ENCODE peak calls at places on chromosomes 13 and 19, in seven cellular contexts. U is uterus; X is RWPE1; Z is amniotic stem cell; A is GM18507; R is C1 segment of cervical spinal cord; P is stimulated activated CD4-positive, alpha-beta T cell treated with anti-CD3 and anti-CD28 coated beads, Interleukin-2, amount 100 ng/mL, for 48 hours. L is an unnamed sample.

GRCh38 chr19:51727349-51727880 is 3.6 kb upstream of the HAS1 start:
- DNase-seq in U (no peak), P (no peak), X (peak), R (no peak), A (no peak), Z (no peak), L (no peak)

GRCh38 chr13:50198508-50198907 is 183.3 kb downstream of the KCNRG start:
- DNase-seq in R (no peak), Z (no peak), U (no peak), A (no peak), X (peak), P (no peak), L (no peak)

GRCh38 chr19:19595171-19595701 is 23.3 kb downstream of the PBX4 start:
- DNase-seq in Z (no peak), P (no peak), R (no peak), U (no peak), X (no peak), A (no peak), L (no peak)

GRCh38 chr13:99834246-99834645 is 137.3 kb downstream of the ZIC5 start:
- DNase-seq in R (no peak), A (no peak), Z (no peak), U (no peak), P (no peak), X (no peak), L (no peak)

GRCh38 chr19:10389863-10390262 is 9.5 kb upstream of the TYK2 start:
- DNase-seq in R (no peak), Z (no peak), X (no peak), U (no peak), A (no peak), P (no peak), L (no peak)

GRCh38 chr19:18762125-18763023 is 28.7 kb downstream of the COMP start:
- DNase-seq in R (peak), X (peak), U (peak), Z (no peak), A (no peak), P (no peak), L (peak)

GRCh38 chr19:30149300-30149699 is 207.3 kb downstream of the URI1 start:
- DNase-seq in X (no peak), P (no peak), A (no peak), U (no peak), R (no peak), Z (no peak), L (no peak)

GRCh38 chr19:8517551-8518442 is 3.8 kb upstream of the ZNF414 start:
- DNase-seq in A (no peak), U (no peak), P (no peak), R (no peak), X (no peak), Z (no peak), L (no peak)

L was measured in NCI-H1092 treated with DMSO at 0.1 percent for 48 hours.